ENCODE peak calls at places on chromosomes 3 and 15, in nine cellular contexts. J is heart right ventricle, Y is lower leg skin, M is pancreas, S is sigmoid colon, X is A673, T is ovary, I is breast epithelium, V is tibial artery. E is an unnamed sample.

GRCh38 chr15:33086500-33087141 is 107.9 kb downstream of the FMN1 start:
- DNase-seq in J (no peak), Y (no peak), M (no peak), S (no peak), X (peak; percentile 60), T (no peak), I (no peak), V (no peak), E (no peak)

GRCh38 chr3:133384331-133385027 is 15.4 kb upstream of the BFSP2 start:
- DNase-seq in J (peak; percentile 60), Y (no peak), M (peak; percentile 77), S (no peak), X (peak; percentile 79), T (peak; percentile 64), I (peak; percentile 42), V (peak; percentile 28), E (no peak)

GRCh38 chr15:80530737-80531365 is 126.7 kb downstream of the ARNT2 start:
- DNase-seq in J (no peak), Y (no peak), M (no peak), S (no peak), X (no peak), T (no peak), I (no peak), V (peak; percentile 34), E (peak; percentile 47)

GRCh38 chr3:46553154-46553553 is 12.9 kb downstream of the LRRC2 start:
- DNase-seq in J (no peak), Y (no peak), M (no peak), S (no peak), X (no peak), T (no peak), I (no peak), V (no peak), E (peak; percentile 43)

GRCh38 chr3:154931484-154931883 is 148.6 kb upstream of the MME start:
- DNase-seq in J (no peak), Y (no peak), M (no peak), S (no peak), X (no peak), T (no peak), I (no peak), V (no peak), E (peak; percentile 16)

GRCh38 chr3:48928679-48929078 is 10.0 kb downstream of the ARIH2 start:
- DNase-seq in J (no peak), Y (no peak), M (no peak), S (no peak), X (no peak), T (no peak), I (no peak), V (no peak), E (no peak)

GRCh38 chr3:115644391-115644790 is 21.1 kb downstream of the GAP43 start:
- DNase-seq in J (no peak), Y (no peak), M (no peak), S (no peak), X (no peak), T (no peak), I (no peak), V (no peak), E (no peak)

GRCh38 chr15:92306662-92307061 is 87.0 kb upstream of the ST8SIA2 start:
- DNase-seq in J (no peak), Y (no peak), M (no peak), S (no peak), X (peak; percentile 75), T (no peak), I (no peak), V (no peak), E (no peak)

GRCh38 chr3:170623524-170623923 is 37.6 kb upstream of the SLC7A14 start:
- DNase-seq in J (no peak), Y (no peak), M (no peak), S (no peak), X (no peak), T (no peak), I (no peak), V (no peak), E (no peak)

GRCh38 chr3:2098398-2099027 is at the start of gene CNTN4:
- DNase-seq in J (peak; percentile 54), Y (no peak), M (peak; percentile 82), S (peak; percentile 86), X (peak; percentile 89), T (peak; percentile 43), I (peak; percentile 48), V (peak; percentile 71), E (no peak)

GRCh38 chr15:51111061-51111460 is 16.4 kb upstream of the TNFAIP8L3 start:
- DNase-seq in J (no peak), Y (no peak), M (no peak), S (no peak), X (no peak), T (no peak), I (no peak), V (no peak), E (no peak)

GRCh38 chr3:194107126-194107525 is 28.8 kb upstream of the HES1 start:
- DNase-seq in J (no peak), Y (no peak), M (no peak), S (no peak), X (no peak), T (no peak), I (no peak), V (no peak), E (no peak)

GRCh38 chr15:86743283-86743903 is 663.7 kb downstream of the AGBL1 start:
- DNase-seq in J (peak; percentile 15), Y (no peak), M (peak; percentile 62), S (no peak), X (peak; percentile 34), T (no peak), I (no peak), V (no peak), E (no peak)

GRCh38 chr3:39970982-39971381 is 161.6 kb downstream of the MYRIP start:
- DNase-seq in J (no peak), Y (no peak), M (no peak), S (no peak), X (no peak), T (no peak), I (no peak), V (no peak), E (no peak)
- TF ChIP-seq CTCF in J (no peak), Y (no peak), M (no peak), S (no peak), X (no peak), T (no peak), I (no peak), V (no peak), E (no peak)

DNA sequence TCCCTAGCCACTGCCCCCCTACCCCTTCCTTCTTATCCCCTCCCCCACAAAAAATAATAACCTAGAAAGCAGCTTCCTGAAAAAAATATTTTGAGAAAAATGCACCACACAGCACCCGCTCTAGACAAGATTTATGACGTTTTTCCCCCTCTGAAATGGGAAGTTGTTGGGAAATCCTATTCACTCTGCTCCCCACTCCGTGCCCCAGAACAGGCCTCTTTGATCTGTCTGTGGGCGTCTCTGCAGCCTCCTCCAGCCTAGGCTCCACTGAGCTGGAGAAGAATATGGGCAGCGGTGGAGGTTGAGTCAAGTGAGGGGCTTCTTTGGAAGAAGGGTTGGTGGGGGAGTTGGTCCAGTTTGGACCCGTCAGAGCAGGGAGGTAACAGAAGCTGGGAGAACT is 28.5 kb upstream of the POLG start:
- DNase-seq in J (no peak), Y (no peak), M (no peak), S (no peak), X (no peak), T (no peak), I (no peak), V (no peak), E (no peak)
- H3K4me3 ChIP-seq in J (no peak overlapping the region), Y (no peak overlapping the region), M (no peak overlapping the region), S (no peak overlapping the region), X (peak overlapping the region; percentile 50), T (no peak overlapping the region), I (no peak overlapping the region), V (no peak overlapping the region), E (no peak overlapping the region)

DNA sequence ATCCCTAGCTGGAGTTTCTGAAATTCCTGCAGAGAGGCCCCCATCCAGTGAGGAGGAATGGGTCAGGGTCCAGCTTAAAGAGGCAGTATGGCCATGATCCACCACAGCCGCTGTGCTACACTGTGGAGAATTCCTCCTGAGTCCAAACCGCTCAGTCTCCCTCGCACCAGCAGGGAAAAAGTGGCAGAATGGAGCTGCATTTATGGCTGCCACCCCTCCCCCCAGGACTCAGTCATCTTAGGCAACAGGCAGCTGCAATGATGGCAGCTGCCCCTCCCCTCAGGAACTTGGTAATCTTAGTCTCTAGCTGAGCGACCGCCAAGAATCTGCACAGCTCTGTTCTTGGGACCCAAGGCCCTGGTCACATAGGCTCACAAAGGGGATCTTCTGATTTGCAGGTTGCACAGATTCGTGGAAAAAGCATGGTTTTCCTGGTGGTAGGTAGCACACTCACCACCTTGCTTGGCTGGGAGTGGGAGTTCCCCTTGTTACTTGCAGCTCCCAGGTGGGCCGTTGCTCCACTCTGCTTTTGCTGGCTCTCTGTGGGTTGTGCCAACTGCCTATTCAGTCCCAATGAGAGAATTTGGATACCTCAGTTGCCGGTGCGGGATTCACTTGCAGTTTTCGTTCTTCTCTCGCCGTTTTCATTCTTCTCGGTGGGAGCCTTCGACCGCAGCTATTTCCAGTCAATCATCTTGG is 204.1 kb downstream of the STXBP5L start:
- DNase-seq in J (no peak), Y (no peak), M (no peak), S (no peak), X (peak; percentile 17), T (no peak), I (no peak), V (no peak), E (no peak)
- TF ChIP-seq CTCF in J (no peak), Y (no peak), M (no peak), S (no peak), X (no peak), T (no peak), I (no peak), V (no peak), E (no peak)

GRCh38 chr3:35745802-35746484 is 106.6 kb downstream of the ARPP21 start:
- DNase-seq in J (no peak), Y (no peak), M (no peak), S (no peak), X (no peak), T (no peak), I (no peak), V (no peak), E (no peak)

GRCh38 chr3:35739181-35739809 is 100.0 kb downstream of the ARPP21 start:
- DNase-seq in J (no peak), Y (no peak), M (no peak), S (no peak), X (no peak), T (no peak), I (no peak), V (no peak), E (no peak)

GRCh38 chr3:35744419-35744818 is 105.1 kb downstream of the ARPP21 start:
- DNase-seq in J (no peak), Y (no peak), M (no peak), S (no peak), X (no peak), T (no peak), I (no peak), V (no peak), E (no peak)

GRCh38 chr3:35739964-35740527 is 100.7 kb downstream of the ARPP21 start:
- DNase-seq in J (no peak), Y (no peak), M (no peak), S (no peak), X (no peak), T (no peak), I (no peak), V (no peak), E (no peak)

GRCh38 chr3:35743218-35743617 is 103.9 kb downstream of the ARPP21 start:
- DNase-seq in J (no peak), Y (no peak), M (no peak), S (no peak), X (no peak), T (no peak), I (no peak), V (no peak), E (no peak)
- H3K4me3 ChIP-seq in J (no peak overlapping the region), Y (no peak overlapping the region), M (no peak overlapping the region), S (no peak overlapping the region), X (no peak overlapping the region), T (no peak overlapping the region), I (no peak overlapping the region), V (no peak overlapping the region), E (no peak overlapping the region)

E was measured in AG09309.